ENCODE peak calls at places on chromosomes 16 and 17, in four cellular contexts. C is suprapubic skin, S is vagina, L is A549. O is an unnamed sample.

GRCh38 chr16:81214745-81215166 is 23.7 kb upstream of the BCO1 start:
- DNase-seq in S (no peak), L (peak), C (no peak), O (no peak)

GRCh38 chr17:45579529-45580495 is 89.3 kb upstream of the PLEKHM1 start:
- DNase-seq in L (no peak), C (no peak), S (no peak), O (no peak)

GRCh38 chr17:78104540-78104941 is 24.0 kb downstream of the TMC6 start:
- DNase-seq in S (no peak), C (no peak), L (no peak), O (no peak)

GRCh38 chr16:23374721-23375120 is 72.6 kb downstream of the SCNN1B start:
- DNase-seq in S (no peak), L (no peak), C (no peak), O (no peak)

GRCh38 chr16:57184890-57185445 is 871 bp downstream of the PSME3IP1 start:
- DNase-seq in L (no peak), C (no peak), S (no peak), O (no peak)

GRCh38 chr17:51166987-51167931 is 1.0 kb downstream of the NME2 start:
- DNase-seq in S (no peak), C (no peak), L (peak), O (no peak)

GRCh38 chr17:44829558-44830358 is at the start of gene GJC1:
- DNase-seq in C (no peak), S (no peak), L (peak), O (no peak)

GRCh38 chr17:64580384-64581307 is 73.9 kb downstream of the CEP95 start:
- DNase-seq in L (no peak), S (no peak), C (no peak), O (no peak)

GRCh38 chr16:54636221-54636793 is 294.4 kb upstream of the IRX5 start:
- DNase-seq in C (no peak), L (no peak), S (no peak), O (no peak)

GRCh38 chr17:62902573-62903229 is 63.3 kb upstream of the TANC2 start:
- DNase-seq in C (no peak), S (no peak), L (no peak), O (no peak)

GRCh38 chr16:79601092-79601977 is 798 bp upstream of the MAF start:
- DNase-seq in C (no peak), S (no peak), L (peak), O (no peak)

GRCh38 chr17:78588258-78589030 is 11.2 kb upstream of the DNAH17 start:
- DNase-seq in L (no peak), C (no peak), S (no peak), O (no peak)

GRCh38 chr17:4939554-4939803 is 367 bp downstream of the SLC25A11 start:
- DNase-seq in L (no peak), C (no peak), S (no peak), O (no peak)

GRCh38 chr17:55576237-55576998 is 65.2 kb upstream of the SMIM36 start:
- DNase-seq in S (no peak), L (peak), C (no peak), O (no peak)

GRCh38 chr17:42097691-42098661 is at the start of gene ZNF385C:
- DNase-seq in S (no peak), C (no peak), L (no peak), O (no peak)

GRCh38 chr17:66805567-66805966 is 29.4 kb upstream of the CACNG5 start:
- DNase-seq in L (no peak), C (no peak), S (no peak), O (no peak)

GRCh38 chr17:29640413-29640812 is 17.7 kb upstream of the CORO6 start:
- DNase-seq in S (no peak), L (no peak), C (no peak), O (no peak)

GRCh38 chr17:14152726-14153125 is 83.4 kb downstream of the COX10 start:
- DNase-seq in S (no peak), C (no peak), L (no peak), O (no peak)

GRCh38 chr17:14149751-14150150 is 80.4 kb downstream of the COX10 start:
- DNase-seq in C (no peak), S (no peak), L (no peak), O (no peak)

GRCh38 chr17:14153374-14153773 is 83.3 kb downstream of the CDRT15 start:
- DNase-seq in C (no peak), L (no peak), S (no peak), O (no peak)

GRCh38 chr17:14150604-14151003 is 81.3 kb downstream of the COX10 start:
- DNase-seq in C (no peak), S (no peak), L (no peak), O (no peak)
- TF ChIP-seq POLR2A in C (no peak), S (no peak), L (no peak), O (no peak)

DNA sequence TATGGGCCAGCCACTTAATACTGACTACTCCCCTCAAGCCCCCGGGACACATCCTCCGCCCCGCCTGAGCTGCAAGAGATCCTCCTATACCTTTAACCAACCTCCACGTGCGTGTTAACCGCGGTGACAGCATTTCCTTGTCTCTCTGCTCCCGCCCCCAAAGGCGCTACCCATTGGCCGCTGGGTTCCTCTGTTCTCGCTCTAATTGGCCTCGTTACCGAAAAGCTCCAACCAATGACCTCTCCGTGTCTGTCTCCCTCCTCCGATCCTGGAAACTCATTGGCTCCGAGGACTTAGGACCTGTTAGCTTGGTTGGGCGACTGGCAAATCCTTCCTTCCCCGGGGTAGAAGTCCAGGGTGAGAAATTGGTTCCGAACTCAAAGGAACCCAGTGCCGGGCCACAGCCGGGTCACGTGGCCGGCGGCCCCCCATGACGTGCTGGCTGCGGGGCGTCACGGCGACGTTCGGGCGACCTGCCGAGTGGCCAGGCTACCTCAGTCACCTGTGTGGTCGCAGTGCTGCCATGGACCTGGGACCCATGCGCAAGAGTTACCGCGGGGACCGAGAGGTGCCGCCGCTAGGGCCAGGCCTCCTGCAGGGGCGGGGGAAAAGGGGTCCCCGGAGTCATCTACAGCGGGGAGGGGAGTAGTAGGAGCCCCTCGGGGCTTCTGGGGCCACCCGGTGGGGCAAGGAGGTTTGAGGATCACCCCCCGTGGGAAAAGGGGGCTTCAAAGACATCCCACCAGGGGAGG is at the start of gene PNPO:
- DNase-seq in S (peak), L (peak), C (peak), O (peak)
- TF ChIP-seq CTCF in S (no peak), L (no peak), C (no peak), O (peak)

DNA sequence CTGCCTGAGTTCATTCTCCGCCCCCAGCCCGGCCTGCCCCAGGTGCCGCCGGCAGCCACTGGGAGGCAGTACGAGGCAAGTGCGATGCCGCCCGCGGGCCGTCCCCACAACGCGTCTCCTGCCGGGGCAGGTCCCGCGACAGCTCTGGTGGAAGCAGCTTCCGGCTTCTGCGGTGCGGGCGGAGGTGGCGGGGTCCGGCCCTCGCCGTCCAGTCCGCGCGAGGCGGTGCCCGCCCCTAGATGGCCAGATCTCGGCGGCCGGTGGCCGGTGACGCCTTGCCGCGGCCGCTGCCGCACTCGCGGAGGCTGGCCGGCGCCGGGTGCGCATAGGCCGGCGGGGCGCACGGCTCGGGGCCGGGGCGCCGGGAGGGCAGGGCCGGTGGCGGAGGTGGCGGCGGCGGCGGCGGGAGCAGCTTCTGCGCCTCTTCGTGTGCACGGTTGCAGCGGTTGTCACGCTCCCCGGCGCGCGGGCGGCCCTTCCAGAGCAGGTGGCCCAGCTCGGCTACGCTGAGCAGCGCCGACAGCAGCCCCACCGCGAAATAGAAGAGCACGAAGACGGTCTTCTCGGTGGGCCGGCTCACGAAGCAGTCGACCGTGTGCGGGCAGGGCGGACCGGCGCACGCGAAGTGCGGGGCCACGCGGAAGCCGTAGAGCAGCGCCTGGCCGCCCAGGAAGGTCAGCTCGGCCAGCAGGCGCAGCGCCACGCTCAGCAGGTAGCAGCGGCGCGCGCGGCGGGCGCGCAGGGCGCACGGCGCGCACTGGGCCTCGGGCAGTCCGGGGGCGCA is 1.6 kb downstream of the GJD3 start:
- DNase-seq in C (no peak), S (no peak), L (peak), O (no peak)
- TF ChIP-seq POLR2A in C (no peak), S (no peak), L (peak), O (no peak)

DNA sequence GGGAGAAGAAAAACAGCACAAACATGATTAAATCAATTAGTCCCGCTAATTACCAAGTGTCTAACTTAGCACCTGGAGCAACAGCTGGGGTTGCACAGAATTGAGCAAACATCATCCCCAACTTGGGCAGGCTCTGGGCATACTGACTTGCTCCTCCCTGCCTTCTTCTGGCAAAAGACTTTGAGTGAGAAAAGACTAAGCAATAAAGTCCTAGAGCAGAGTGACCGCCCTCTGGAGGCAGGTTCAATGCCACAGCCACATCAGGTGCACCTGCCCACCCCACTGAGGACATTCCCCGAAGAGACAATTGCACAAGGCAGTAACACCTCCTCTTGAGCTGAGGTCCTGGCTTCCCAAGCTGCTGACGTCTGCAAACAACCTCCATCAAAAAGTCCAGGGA is 358.3 kb downstream of the SOX9 start:
- DNase-seq in S (no peak), L (no peak), C (no peak), O (no peak)
- TF ChIP-seq CTCF in S (no peak), L (peak), C (no peak), O (no peak)

GRCh38 chr16:48613061-48613957 is 3.3 kb upstream of the N4BP1 start:
- DNase-seq in S (no peak), C (no peak), L (no peak), O (no peak)
- TF ChIP-seq POLR2A in S (no peak), C (no peak), L (no peak), O (no peak)

DNA sequence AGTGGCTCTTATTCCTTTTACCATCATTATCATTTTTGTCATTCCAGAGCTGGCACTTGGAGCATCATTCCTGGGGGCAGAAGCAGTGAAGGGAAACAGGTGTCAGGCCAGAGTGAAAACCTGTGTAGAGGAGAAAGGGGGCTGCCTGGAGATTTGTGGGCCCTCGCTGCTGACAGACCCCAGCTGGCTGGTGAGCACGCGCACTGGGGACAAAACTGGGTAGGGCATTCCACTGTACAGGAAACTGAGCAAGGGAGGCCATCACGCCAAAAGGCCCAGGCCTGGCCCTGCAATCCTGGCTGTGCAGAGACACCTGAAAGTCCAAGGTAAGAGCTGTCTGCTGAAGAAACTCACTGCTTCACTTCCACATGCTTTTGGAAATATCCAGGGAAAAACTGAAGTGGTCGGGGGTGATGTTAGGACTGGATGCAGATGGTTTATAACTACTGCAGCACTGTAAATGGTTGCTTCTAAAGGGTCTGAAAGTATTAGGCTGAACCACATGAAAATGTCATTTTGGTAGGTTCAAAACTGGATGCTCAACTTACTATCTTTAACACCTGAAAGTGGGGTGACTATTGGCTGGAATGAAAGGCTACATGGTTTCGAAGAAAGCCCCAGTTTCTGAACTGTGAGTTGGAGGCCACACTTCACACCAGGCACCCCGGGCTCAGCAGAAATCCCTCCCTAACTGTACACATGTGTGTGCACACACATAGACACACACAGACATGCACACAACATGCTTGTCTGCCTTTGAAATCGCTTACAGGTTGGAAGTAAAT is 225.0 kb downstream of the C16orf78 start:
- DNase-seq in S (peak), C (peak), L (no peak), O (no peak)
- TF ChIP-seq CTCF in S (no peak), C (no peak), L (no peak), O (no peak)

GRCh38 chr16:404971-405486 is 3.3 kb downstream of the DECR2 start:
- DNase-seq in S (no peak), C (no peak), L (no peak), O (no peak)
- TF ChIP-seq POLR2A in S (no peak), C (no peak), L (no peak), O (no peak)

GRCh38 chr16:66273644-66274334 is 92.7 kb upstream of the CDH5 start:
- DNase-seq in C (peak), S (peak), L (no peak), O (no peak)
- TF ChIP-seq CTCF in C (no peak), S (no peak), L (no peak), O (no peak)

O was measured in esophagus squamous epithelium.